ENCODE peak calls at places on chromosome 5, in six cellular contexts. R is AG09319, S is AG10803, T is AG04449, H is fibroblast of villous mesenchyme, P is IMR-90. C is an unnamed sample.

GRCh38 chr5:68285857-68286611 is 70.5 kb downstream of the PIK3R1 start:
- DNase-seq in R (no peak), S (peak; percentile 70), T (no peak), H (peak; percentile 77), P (peak; percentile 65), C (peak; percentile 49)

GRCh38 chr5:35785601-35786085 is 71.0 kb upstream of the IL7R start:
- DNase-seq in R (no peak), S (no peak), T (no peak), H (no peak), P (no peak), C (no peak)

GRCh38 chr5:95621839-95622629 is 2.1 kb downstream of the GPR150 start:
- DNase-seq in R (no peak), S (no peak), T (no peak), H (no peak), P (no peak), C (no peak)

GRCh38 chr5:61732796-61733195 is 400.7 kb downstream of the ZSWIM6 start:
- DNase-seq in R (no peak), S (no peak), T (no peak), H (no peak), P (no peak), C (no peak)

GRCh38 chr5:144405986-144406385 is 235.3 kb downstream of the KCTD16 start:
- DNase-seq in R (no peak), S (no peak), T (no peak), H (no peak), P (no peak), C (no peak)

GRCh38 chr5:135185461-135186075 is 151.5 kb upstream of the PITX1 start:
- DNase-seq in R (no peak), S (peak; percentile 75), T (peak; percentile 45), H (no peak), P (peak; percentile 65), C (peak; percentile 85)

GRCh38 chr5:72459089-72459661 is 48.0 kb downstream of the ZNF366 start:
- DNase-seq in R (no peak), S (no peak), T (no peak), H (no peak), P (no peak), C (no peak)

GRCh38 chr5:64872044-64872443 is 103.3 kb downstream of the CWC27 start:
- DNase-seq in R (no peak), S (no peak), T (no peak), H (no peak), P (peak; percentile 50), C (no peak)

GRCh38 chr5:171453056-171453725 is 33.7 kb downstream of the FGF18 start:
- DNase-seq in R (no peak), S (no peak), T (no peak), H (no peak), P (no peak), C (no peak)

GRCh38 chr5:160211352-160211751 is 18.0 kb upstream of the FABP6 start:
- DNase-seq in R (no peak), S (no peak), T (no peak), H (no peak), P (no peak), C (no peak)

GRCh38 chr5:55720188-55720703 is 8.1 kb upstream of the SLC38A9 start:
- DNase-seq in R (no peak), S (no peak), T (no peak), H (no peak), P (no peak), C (no peak)

GRCh38 chr5:55724276-55724675 is 12.2 kb upstream of the SLC38A9 start:
- DNase-seq in R (no peak), S (no peak), T (no peak), H (no peak), P (peak; percentile 17), C (no peak)
- TF ChIP-seq CTCF in R (no peak), S (no peak), T (no peak), H (no peak), P (no peak), C (no peak)

GRCh38 chr5:113268232-113268631 is 166.6 kb downstream of the TSSK1B start:
- DNase-seq in R (no peak), S (no peak), T (no peak), H (no peak), P (no peak), C (no peak)

GRCh38 chr5:113271753-113272454 is 162.9 kb downstream of the TSSK1B start:
- DNase-seq in R (no peak), S (no peak), T (no peak), H (no peak), P (no peak), C (no peak)

GRCh38 chr5:113269023-113269997 is 165.5 kb downstream of the TSSK1B start:
- DNase-seq in R (no peak), S (no peak), T (no peak), H (no peak), P (no peak), C (no peak)

GRCh38 chr5:113271015-113271414 is 163.8 kb downstream of the TSSK1B start:
- DNase-seq in R (no peak), S (peak; percentile 13), T (no peak), H (no peak), P (peak; percentile 73), C (no peak)

DNA sequence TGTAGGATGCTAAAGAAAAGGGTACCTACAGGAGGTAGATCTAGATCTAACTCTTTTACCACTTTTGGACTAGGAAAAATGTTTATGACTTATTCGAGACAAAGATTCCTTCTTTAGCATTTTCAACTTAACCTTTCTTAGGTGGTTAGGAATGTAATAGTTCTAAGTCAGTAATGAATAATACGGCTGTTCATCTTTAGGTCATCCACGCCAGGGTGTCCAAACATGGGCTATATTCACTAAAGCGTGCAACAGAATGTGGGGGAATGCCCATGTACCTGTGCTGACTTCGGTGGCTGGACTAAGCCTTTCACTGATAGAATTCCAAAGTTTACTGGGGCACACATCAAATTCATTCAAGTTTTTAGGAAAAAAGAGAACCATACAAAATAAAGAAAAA is 164.7 kb downstream of the TSSK1B start:
- DNase-seq in R (no peak), S (no peak), T (no peak), H (no peak), P (no peak), C (no peak)
- TF ChIP-seq CTCF in R (no peak), S (no peak), T (no peak), H (no peak), P (no peak), C (no peak)

DNA sequence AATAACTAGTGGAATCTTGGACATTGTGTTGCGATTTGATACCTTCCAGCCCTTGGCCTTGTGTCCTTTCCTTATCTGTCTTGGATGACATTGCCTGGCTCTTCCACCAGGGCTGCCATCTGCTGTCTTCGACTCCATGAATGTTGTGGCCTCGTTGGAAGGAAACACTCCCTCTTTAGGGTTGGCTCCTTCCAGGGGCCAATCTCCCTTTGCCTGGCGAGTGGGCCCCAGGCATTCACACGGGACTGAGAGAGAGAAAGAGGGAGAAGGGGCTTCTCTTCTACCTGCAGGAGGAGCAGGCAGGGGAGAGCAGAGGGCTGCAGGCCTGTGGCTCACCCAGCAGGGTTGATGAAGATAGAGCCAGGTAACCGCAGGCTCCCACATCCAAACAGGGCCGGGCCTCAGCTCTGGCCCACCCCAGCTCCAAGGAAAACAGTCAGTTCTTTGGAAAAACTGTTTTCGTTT is 31.3 kb downstream of the FGF1 start:
- DNase-seq in R (no peak), S (no peak), T (no peak), H (no peak), P (no peak), C (no peak)
- TF ChIP-seq CTCF in R (no peak), S (no peak), T (no peak), H (no peak), P (peak; percentile 5), C (peak; percentile 4)

GRCh38 chr5:8340739-8341344 is 471.9 kb downstream of the MTRR start:
- DNase-seq in R (peak; percentile 4), S (peak; percentile 11), T (no peak), H (peak; percentile 6), P (peak; percentile 23), C (peak; percentile 6)
- TF ChIP-seq CTCF in R (peak; percentile 70), S (peak; percentile 51), T (peak; percentile 42), H (peak; percentile 32), P (peak; percentile 62), C (peak; percentile 57)